ENCODE peak calls at places on chromosomes 2 and 18, in four cellular contexts. C is HEK293T, G is GM13977, E is T-helper 2 cell. P is an unnamed sample.

GRCh38 chr2:68779595-68779994 is 45.0 kb downstream of the ARHGAP25 start:
- DNase-seq in C (no peak), G (no peak), E (no peak), P (no peak)

GRCh38 chr2:30231726-30232026 is 342 bp downstream of the LBH start:
- DNase-seq in C (peak), G (no peak), E (no peak), P (no peak)

GRCh38 chr2:3185910-3186309 is 191.7 kb downstream of the EIPR1 start:
- DNase-seq in C (no peak), G (no peak), E (no peak), P (no peak)

GRCh38 chr2:232097260-232097659 is 135.7 kb downstream of the DIS3L2 start:
- DNase-seq in C (no peak), G (no peak), E (no peak), P (no peak)

GRCh38 chr2:16350211-16350610 is 315.4 kb downstream of the CYRIA start:
- DNase-seq in C (no peak), G (no peak), E (no peak), P (no peak)

GRCh38 chr2:198731842-198732421 is 725.8 kb downstream of the SATB2 start:
- DNase-seq in C (no peak), G (no peak), E (no peak), P (no peak)

GRCh38 chr2:75466708-75467311 is 93.9 kb downstream of the EVA1A start:
- DNase-seq in C (peak), G (peak), E (no peak), P (no peak)

GRCh38 chr2:120378605-120379004 is 32.7 kb downstream of the INHBB start:
- DNase-seq in C (no peak), G (no peak), E (no peak), P (no peak)

GRCh38 chr2:173043466-173043865 is 32.2 kb upstream of the MAP3K20 start:
- DNase-seq in C (no peak), G (no peak), E (no peak), P (no peak)

GRCh38 chr18:74396252-74397204 is 60.6 kb downstream of the DIPK1C start:
- DNase-seq in C (no peak), G (no peak), E (no peak), P (no peak)

GRCh38 chr2:17621781-17622180 is 81.3 kb downstream of the VSNL1 start:
- DNase-seq in C (no peak), G (no peak), E (no peak), P (no peak)

GRCh38 chr2:197803033-197803444 is 1.4 kb upstream of the PLCL1 start:
- DNase-seq in C (peak), G (peak), E (no peak), P (no peak)

GRCh38 chr2:157264099-157264498 is 6.6 kb downstream of the GALNT5 start:
- DNase-seq in C (no peak), G (no peak), E (no peak), P (no peak)